ENCODE peak calls at places on chromosome 16, in seven cellular contexts. E is left cardiac atrium, T is NCI-H1436, O is left ventricle myocardium superior, R is iris pigment epithelial cell, M is fibroblast of lung, W is AG09309. V is an unnamed sample.

GRCh38 chr16:51404386-51404785 is 253.3 kb upstream of the SALL1 start:
- DNase-seq in O (no peak), W (no peak), E (no peak), R (peak), T (no peak), M (peak), V (no peak)

GRCh38 chr16:84826558-84826941 is 6.8 kb downstream of the CRISPLD2 start:
- DNase-seq in R (peak), T (no peak), M (no peak), E (peak), W (no peak), O (peak), V (no peak)

GRCh38 chr16:15553313-15554088 is 89.5 kb downstream of the MARF1 start:
- DNase-seq in M (peak), W (no peak), R (peak), O (no peak), T (no peak), E (no peak), V (no peak)

GRCh38 chr16:85364323-85365040 is 248.6 kb upstream of the GSE1 start:
- DNase-seq in E (no peak), M (peak), R (no peak), O (no peak), W (peak), T (no peak), V (no peak)

GRCh38 chr16:11049396-11050059 is 105.2 kb downstream of the CLEC16A start:
- DNase-seq in T (no peak), W (no peak), O (no peak), E (no peak), R (no peak), M (no peak), V (no peak)

GRCh38 chr16:85303354-85303883 is 191.1 kb upstream of the CIBAR2 start:
- DNase-seq in T (no peak), R (no peak), M (peak), W (no peak), E (peak), O (peak), V (no peak)

GRCh38 chr16:24145927-24146326 is 110.2 kb upstream of the CACNG3 start:
- DNase-seq in E (no peak), O (no peak), W (no peak), R (no peak), M (no peak), T (no peak), V (no peak)

GRCh38 chr16:12612598-12613101 is 191.0 kb downstream of the CPPED1 start:
- DNase-seq in R (no peak), T (no peak), E (no peak), O (no peak), W (no peak), M (peak), V (no peak)

GRCh38 chr16:88375236-88376052 is 7.3 kb upstream of the ZNF469 start:
- DNase-seq in W (no peak), M (no peak), T (no peak), R (no peak), O (peak), E (peak), V (no peak)

GRCh38 chr16:22314661-22315626 is 17.7 kb downstream of the POLR3E start:
- DNase-seq in T (no peak), E (no peak), W (no peak), R (no peak), O (no peak), M (no peak), V (no peak)

GRCh38 chr16:60310836-60311445 is 1576.8 kb upstream of the GOT2 start:
- DNase-seq in E (no peak), R (no peak), O (no peak), W (no peak), T (no peak), M (no peak), V (no peak)

GRCh38 chr16:67529639-67530012 is 997 bp downstream of the RIPOR1 start:
- DNase-seq in O (peak), R (no peak), E (no peak), W (no peak), M (peak), T (no peak), V (no peak)

GRCh38 chr16:10541396-10541795 is 39.0 kb downstream of the EMP2 start:
- DNase-seq in R (no peak), T (no peak), O (peak), E (no peak), W (no peak), M (no peak), V (no peak)

GRCh38 chr16:59202463-59202862 is 468.3 kb upstream of the GOT2 start:
- DNase-seq in T (no peak), R (no peak), E (no peak), M (no peak), W (no peak), O (no peak), V (no peak)

GRCh38 chr16:49484454-49484853 is 110.8 kb downstream of the C16orf78 start:
- DNase-seq in E (peak), T (no peak), M (no peak), O (peak), R (no peak), W (no peak), V (no peak)

GRCh38 chr16:86059253-86060171 is 160.6 kb downstream of the IRF8 start:
- DNase-seq in E (peak), O (peak), W (no peak), R (no peak), T (no peak), M (no peak), V (no peak)

GRCh38 chr16:15617901-15618300 is 25.1 kb downstream of the MARF1 start:
- DNase-seq in T (no peak), O (no peak), R (no peak), W (no peak), M (no peak), E (no peak), V (no peak)

GRCh38 chr16:3468501-3468900 is 25.0 kb downstream of the NAA60 start:
- DNase-seq in W (no peak), M (no peak), T (no peak), R (no peak), E (no peak), O (no peak), V (no peak)

GRCh38 chr16:1979271-1980025 is 1.8 kb downstream of the NOXO1 start:
- DNase-seq in E (no peak), T (peak), R (no peak), W (no peak), O (no peak), M (no peak), V (no peak)

GRCh38 chr16:379183-379960 is 2.4 kb downstream of the PGAP6 start:
- DNase-seq in E (no peak), T (peak), M (no peak), W (no peak), O (no peak), R (no peak), V (no peak)

GRCh38 chr16:88633684-88634140 is 4.7 kb upstream of the IL17C start:
- DNase-seq in M (no peak), E (no peak), O (no peak), T (no peak), R (peak), W (no peak), V (peak)

GRCh38 chr16:19284207-19284606 is 1.3 kb upstream of the CLEC19A start:
- DNase-seq in W (no peak), O (no peak), M (peak), R (peak), T (no peak), E (peak), V (peak)

GRCh38 chr16:10578474-10579316 is 1.7 kb downstream of the EMP2 start:
- DNase-seq in R (no peak), O (peak), E (peak), M (peak), T (no peak), W (no peak), V (peak)

GRCh38 chr16:6157806-6158205 is 1060.2 kb upstream of the EEF2KMT start:
- DNase-seq in W (no peak), E (no peak), T (no peak), M (no peak), O (no peak), R (no peak), V (peak)

GRCh38 chr16:3458278-3458851 is 14.9 kb downstream of the NAA60 start:
- DNase-seq in M (peak), T (no peak), W (no peak), O (peak), R (peak), E (no peak), V (no peak)

GRCh38 chr16:30526137-30526822 is at the start of gene ZNF768:
- DNase-seq in M (peak), T (no peak), R (peak), O (peak), W (no peak), E (peak), V (no peak)

GRCh38 chr16:88731699-88732098 is 25.4 kb downstream of the CTU2 start:
- DNase-seq in T (no peak), R (no peak), O (no peak), M (no peak), E (no peak), W (no peak), V (peak)

GRCh38 chr16:30567160-30567990 is 4.1 kb downstream of the ZNF688 start:
- DNase-seq in W (no peak), O (no peak), T (no peak), R (no peak), E (no peak), M (no peak), V (no peak)

V was measured in H4.